ENCODE peak calls at places on chromosome 5, in four cellular contexts. F, C, I and B are unnamed samples. For H3K4me1, the result is how much of the 10 kb centered on the place peaks cover.

GRCh38 chr5:43192558-43193170 is 639 bp downstream of the NIM1K start:
- DNase-seq in C (peak), I (peak), F (peak), B (no peak)

GRCh38 chr5:95369796-95370195 is 21.4 kb upstream of the FAM81B start:
- DNase-seq in C (no peak), I (no peak), F (no peak), B (no peak)

GRCh38 chr5:141747646-141748229 is 65.7 kb upstream of the ARAP3 start:
- DNase-seq in I (no peak), F (peak), C (no peak), B (no peak)

GRCh38 chr5:90658620-90659019 is 100.0 kb downstream of the ADGRV1 start:
- DNase-seq in C (no peak), I (no peak), F (no peak), B (no peak)

GRCh38 chr5:134084570-134084969 is 29.9 kb upstream of the TCF7 start:
- DNase-seq in F (no peak), I (no peak), C (no peak), B (no peak)

GRCh38 chr5:156182174-156182967 is 144.6 kb upstream of the SGCD start:
- DNase-seq in F (no peak), I (no peak), C (no peak), B (no peak)

GRCh38 chr5:116084231-116084630 is 594 bp upstream of the COMMD10 start:
- DNase-seq in I (no peak), C (peak), F (peak), B (peak)

GRCh38 chr5:147691134-147691533 is 91.4 kb downstream of the JAKMIP2 start:
- DNase-seq in F (no peak), C (peak), I (no peak), B (no peak)

GRCh38 chr5:27316283-27316675 is 277.9 kb upstream of the CDH9 start:
- DNase-seq in I (no peak), C (no peak), F (no peak), B (no peak)

GRCh38 chr5:172816887-172817418 is 17.1 kb upstream of the ERGIC1 start:
- DNase-seq in C (no peak), I (no peak), F (no peak), B (no peak)

GRCh38 chr5:81233080-81233634 is at the start of gene CKMT2:
- DNase-seq in F (peak), C (peak), I (peak), B (peak)

GRCh38 chr5:111948517-111948916 is 191.5 kb upstream of the NREP start:
- DNase-seq in C (no peak), I (no peak), F (no peak), B (no peak)

GRCh38 chr5:137264041-137264440 is 235.1 kb downstream of the SPOCK1 start:
- DNase-seq in F (no peak), C (no peak), I (no peak), B (no peak)

GRCh38 chr5:77437194-77437593 is 54.9 kb downstream of the WDR41 start:
- DNase-seq in C (no peak), I (no peak), F (no peak), B (peak)

GRCh38 chr5:175092691-175093090 is 351.3 kb downstream of the DRD1 start:
- DNase-seq in I (no peak), C (no peak), F (no peak), B (peak)

GRCh38 chr5:157561105-157561504 is 14.5 kb downstream of the ADAM19 start:
- DNase-seq in F (no peak), I (no peak), C (no peak), B (no peak)

GRCh38 chr5:77241444-77241843 is 31.0 kb downstream of the PDE8B start:
- DNase-seq in C (no peak), I (no peak), F (no peak), B (no peak)

GRCh38 chr5:96668725-96669124 is 6.5 kb downstream of the CAST start:
- DNase-seq in C (no peak), I (no peak), F (no peak), B (peak)

GRCh38 chr5:135238622-135239460 is 160.2 kb downstream of the MACROH2A1 start:
- DNase-seq in C (no peak), F (peak), I (no peak), B (no peak)

GRCh38 chr5:145793574-145793973 is 41.6 kb downstream of the PRELID2 start:
- DNase-seq in F (no peak), C (no peak), I (no peak), B (no peak)

GRCh38 chr5:73497537-73498056 is 645 bp upstream of the BTF3 start:
- DNase-seq in C (no peak), I (no peak), F (no peak), B (no peak)

GRCh38 chr5:148998174-148998797 is 64.6 kb downstream of the SH3TC2 start:
- DNase-seq in I (no peak), C (no peak), F (no peak), B (peak)

GRCh38 chr5:178839319-178839704 is 20.4 kb upstream of the ZNF354B start:
- DNase-seq in F (peak), C (no peak), I (no peak), B (peak)

GRCh38 chr5:40478766-40479165 is 200.9 kb upstream of the PTGER4 start:
- DNase-seq in F (no peak), I (no peak), C (no peak), B (no peak)

GRCh38 chr5:102758576-102758975 is 3.5 kb downstream of the PAM start:
- DNase-seq in C (no peak), I (no peak), F (no peak), B (no peak)

GRCh38 chr5:1439388-1440097 is 5.7 kb downstream of the SLC6A3 start:
- DNase-seq in C (no peak), F (no peak), I (no peak), B (no peak)

GRCh38 chr5:179251276-179251969 is 93.8 kb downstream of the ADAMTS2 start:
- DNase-seq in C (no peak), I (no peak), F (peak), B (no peak)

GRCh38 chr5:150210644-150211043 is 20.8 kb downstream of the SLC6A7 start:
- DNase-seq in I (no peak), C (no peak), F (no peak), B (no peak)
- H3K4me1 ChIP-seq in I (under half), C (under half), F (under half), B (under half)

GRCh38 chr5:56110646-56111403 is 116.1 kb upstream of the IL6ST start:
- DNase-seq in C (no peak), F (no peak), I (no peak), B (no peak)
- H3K27ac ChIP-seq in C (no peak), F (no peak), I (no peak), B (no peak)

DNA sequence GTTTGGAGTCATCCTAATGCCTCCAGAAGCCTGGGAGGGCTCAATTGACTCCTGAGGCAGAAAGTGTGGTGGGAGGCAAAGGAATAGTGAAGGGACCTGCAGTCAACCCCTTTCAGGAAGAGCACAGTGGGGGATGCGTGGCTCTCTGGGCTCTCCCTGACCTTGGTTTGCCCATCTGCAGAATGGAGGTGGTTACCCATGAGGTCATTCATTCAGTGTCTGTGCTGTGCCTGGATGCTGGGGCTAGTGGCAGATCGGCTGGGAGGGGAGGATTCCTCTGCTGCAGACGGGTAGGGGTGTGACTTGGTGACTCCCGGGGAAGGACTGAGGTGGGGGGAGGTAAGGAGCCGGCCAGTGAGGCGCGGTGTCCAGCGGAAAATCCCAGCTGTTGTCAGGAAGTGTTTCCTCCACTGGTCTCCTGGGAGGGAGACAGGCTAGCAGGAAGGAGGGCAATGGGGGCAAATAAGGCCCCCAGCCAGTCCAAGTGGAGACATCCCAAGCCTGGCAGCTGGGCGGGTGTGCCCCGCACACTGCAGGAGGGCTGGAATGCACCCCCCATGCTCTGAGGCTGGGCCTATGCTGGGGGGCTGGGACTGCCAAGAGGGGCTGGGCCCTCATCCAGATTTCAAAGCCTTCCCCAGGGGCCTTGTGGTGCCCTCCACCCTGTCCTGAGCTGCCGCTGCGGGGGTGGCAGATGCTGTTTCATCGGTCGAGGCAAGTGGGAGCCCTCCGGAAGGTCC is 10.9 kb downstream of the CXXC5 start:
- DNase-seq in F (no peak), I (peak), C (no peak), B (no peak)
- H3K4me1 ChIP-seq in F (half or more), I (half or more), C (under half), B (under half)

GRCh38 chr5:61535828-61536227 is 203.8 kb downstream of the ZSWIM6 start:
- DNase-seq in F (no peak), I (no peak), C (no peak), B (no peak)
- H3K27ac ChIP-seq in F (no peak), I (no peak), C (no peak), B (no peak)

GRCh38 chr5:55993013-55993412 is 1.8 kb downstream of the IL6ST start:
- DNase-seq in F (no peak), C (no peak), I (no peak), B (no peak)

GRCh38 chr5:55994502-55994997 is at the start of gene IL6ST:
- DNase-seq in I (no peak), C (no peak), F (no peak), B (peak)

GRCh38 chr5:55991768-55992486 is 2.8 kb downstream of the IL6ST start:
- DNase-seq in F (no peak), C (no peak), I (no peak), B (no peak)

GRCh38 chr5:55994998-55995914 is 493 bp upstream of the IL6ST start:
- DNase-seq in C (peak), I (peak), F (peak), B (peak)

GRCh38 chr5:55993628-55994501 is 898 bp downstream of the IL6ST start:
- DNase-seq in C (no peak), F (no peak), I (no peak), B (no peak)
- H3K4me1 ChIP-seq in C (under half), F (half or more), I (under half), B (under half)